ENCODE peak calls at places on chromosomes 1 and 21, in five cellular contexts. Q, D, W, C and R are unnamed samples.

GRCh38 chr1:181479137-181479745 is 4.1 kb upstream of the CACNA1E start:
- DNase-seq in C (peak; percentile 79), Q (no peak), D (peak; percentile 71), W (peak; percentile 57), R (peak; percentile 53)

GRCh38 chr21:35963920-35964451 is 96.3 kb downstream of the SETD4 start:
- DNase-seq in C (no peak), Q (no peak), W (no peak), D (peak; percentile 1), R (no peak)

GRCh38 chr21:26042181-26042876 is 128.2 kb downstream of the APP start:
- DNase-seq in W (no peak), C (no peak), Q (no peak), D (no peak), R (no peak)

GRCh38 chr1:247401310-247402098 is 14.5 kb upstream of the NLRP3 start:
- DNase-seq in W (no peak), C (no peak), D (no peak), Q (no peak), R (no peak)

GRCh38 chr1:203439086-203439620 is 36.5 kb upstream of the PRELP start:
- DNase-seq in W (no peak), Q (no peak), C (no peak), D (no peak), R (no peak)

GRCh38 chr1:182102042-182102416 is 40.5 kb upstream of the ZNF648 start:
- DNase-seq in W (no peak), Q (no peak), C (no peak), D (no peak), R (no peak)

GRCh38 chr1:150281221-150281757 is 1.1 kb upstream of the CIART start:
- DNase-seq in Q (peak; percentile 78), D (peak; percentile 70), C (peak; percentile 87), W (peak; percentile 74), R (peak; percentile 80)

GRCh38 chr1:6359568-6360496 is 33.7 kb downstream of the ACOT7 start:
- DNase-seq in D (peak; percentile 88), Q (peak; percentile 93), C (peak; percentile 65), W (peak; percentile 24), R (peak; percentile 85)

GRCh38 chr1:36321119-36321951 is 2.1 kb downstream of the EVA1B start:
- DNase-seq in Q (peak; percentile 70), W (no peak), C (peak; percentile 97), D (peak; percentile 94), R (peak; percentile 74)

GRCh38 chr1:74504125-74505065 is 8.0 kb downstream of the LRRC53 start:
- DNase-seq in C (peak; percentile 58), Q (no peak), W (peak; percentile 52), D (peak; percentile 50), R (no peak)

GRCh38 chr1:236209185-236209584 is 66.8 kb downstream of the GPR137B start:
- DNase-seq in W (no peak), D (no peak), Q (no peak), C (no peak), R (no peak)

GRCh38 chr1:17903386-17903785 is 148.3 kb downstream of the ACTL8 start:
- DNase-seq in C (no peak), D (no peak), W (no peak), Q (no peak), R (no peak)

GRCh38 chr1:14567056-14567455 is 31.4 kb upstream of the KAZN start:
- DNase-seq in C (no peak), Q (no peak), D (no peak), W (peak; percentile 25), R (no peak)

GRCh38 chr1:53944469-53945182 is 873 bp downstream of the IFT25 start:
- DNase-seq in Q (no peak), C (peak; percentile 51), W (no peak), D (no peak), R (no peak)

GRCh38 chr1:98437540-98437939 is 224.0 kb upstream of the SNX7 start:
- DNase-seq in Q (no peak), C (no peak), W (no peak), D (no peak), R (no peak)

GRCh38 chr1:213783898-213784297 is 203.9 kb upstream of the PROX1 start:
- DNase-seq in C (no peak), Q (no peak), D (no peak), W (no peak), R (no peak)

GRCh38 chr1:171421413-171422020 is 63.8 kb upstream of the PRRC2C start:
- DNase-seq in W (no peak), C (no peak), D (no peak), Q (no peak), R (no peak)

GRCh38 chr1:6672558-6672957 is 29.1 kb downstream of the DNAJC11 start:
- DNase-seq in Q (no peak), C (no peak), D (no peak), W (no peak), R (no peak)

GRCh38 chr1:27179373-27179772 is 24.4 kb upstream of the SLC9A1 start:
- DNase-seq in W (no peak), D (no peak), C (peak; percentile 30), Q (no peak), R (no peak)

GRCh38 chr1:115089443-115090340 is at the start of gene TSPAN2:
- DNase-seq in D (peak; percentile 59), Q (no peak), W (peak; percentile 26), C (peak; percentile 77), R (peak; percentile 76)

GRCh38 chr1:94094466-94095111 is 26.4 kb downstream of the ABCA4 start:
- DNase-seq in W (no peak), C (peak; percentile 67), D (peak; percentile 78), Q (no peak), R (peak; percentile 59)

GRCh38 chr1:184664042-184664659 is 90.5 kb downstream of the EDEM3 start:
- DNase-seq in C (peak; percentile 84), D (peak; percentile 57), Q (peak; percentile 83), W (no peak), R (peak; percentile 83)

GRCh38 chr1:227762231-227762911 is 27.1 kb downstream of the SNAP47 start:
- DNase-seq in W (peak; percentile 67), D (peak; percentile 69), C (peak; percentile 92), Q (peak; percentile 80), R (peak; percentile 88)

GRCh38 chr1:89523597-89524368 is 846 bp upstream of the LRRC8B start:
- DNase-seq in W (peak; percentile 44), C (no peak), D (peak; percentile 10), Q (no peak), R (peak; percentile 72)

GRCh38 chr1:9822897-9823692 is 670 bp downstream of the CLSTN1 start:
- DNase-seq in Q (peak; percentile 51), W (peak; percentile 60), C (peak; percentile 60), D (peak; percentile 15), R (no peak)

DNA sequence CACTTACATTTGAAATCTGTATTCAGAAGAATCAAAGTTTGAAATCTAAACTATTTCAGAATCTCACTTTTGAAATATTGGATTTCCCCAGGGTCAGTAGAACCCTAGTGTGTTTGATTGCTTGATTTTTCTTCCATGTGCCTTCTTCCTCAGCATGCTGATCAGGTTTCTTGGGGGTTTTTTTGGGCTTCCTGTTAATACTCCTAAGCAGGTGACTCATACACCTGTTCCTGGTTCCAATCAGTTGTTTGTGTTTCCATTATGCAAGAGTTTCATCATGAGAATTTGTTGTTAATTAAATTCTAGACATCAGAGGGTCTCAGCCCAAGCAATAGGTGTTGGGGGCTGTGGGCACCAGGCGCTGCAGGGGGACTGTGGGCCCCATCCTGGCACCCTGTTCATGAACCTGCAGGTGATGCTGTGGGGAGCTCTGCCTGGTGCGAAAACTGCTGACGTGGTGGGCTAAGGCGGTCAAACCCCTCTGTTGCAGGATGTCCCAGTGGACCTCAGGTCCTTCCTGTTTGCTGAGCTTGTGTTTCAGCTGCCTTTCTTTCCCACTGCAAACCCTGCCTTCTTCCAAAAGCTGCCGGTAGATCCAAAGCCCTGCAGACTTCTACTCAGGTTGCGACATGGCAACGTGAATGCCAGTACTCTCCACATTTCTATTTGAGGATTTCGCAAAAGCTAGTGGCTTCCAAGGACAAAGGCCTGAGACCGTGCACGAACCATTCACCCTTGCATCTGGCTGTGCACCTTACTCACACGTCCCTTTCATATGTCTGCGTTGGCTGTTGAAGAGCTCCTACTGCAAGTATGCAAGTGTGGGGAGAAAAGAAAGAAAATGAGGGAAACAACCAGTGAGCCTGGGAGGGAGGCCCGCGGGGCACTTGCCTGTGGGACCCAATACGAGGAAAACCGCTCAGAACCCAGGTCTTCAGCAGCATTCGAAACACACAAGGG is 6.4 kb upstream of the RRP1 start:
- DNase-seq in Q (peak; percentile 90), W (no peak), C (no peak), D (no peak), R (no peak)
- H3K27ac ChIP-seq in Q (peak overlapping the region; percentile 67), W (no peak overlapping the region), C (no peak overlapping the region), D (no peak overlapping the region), R (peak overlapping the region; percentile 58)

DNA sequence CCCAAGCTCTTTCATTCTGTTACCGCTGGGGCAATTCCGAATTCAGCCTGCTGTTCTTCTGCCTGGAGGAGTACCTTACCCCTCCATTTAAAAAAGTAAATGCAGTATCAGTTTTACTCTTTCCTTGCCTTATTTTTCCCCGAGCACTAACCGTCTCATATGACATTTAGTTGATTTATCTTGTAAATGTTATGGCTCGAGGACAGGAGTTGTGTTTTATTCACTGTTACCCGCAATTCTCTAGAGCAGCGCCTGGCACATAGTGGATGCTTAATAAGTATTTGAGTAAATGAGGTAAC is 425 bp upstream of the TADA1 start:
- DNase-seq in C (no peak), W (no peak), Q (no peak), D (no peak), R (no peak)
- H3K4me3 ChIP-seq in C (peak overlapping the region; percentile 79), W (peak overlapping the region; percentile 67), Q (peak overlapping the region; percentile 84), D (peak overlapping the region; percentile 88), R (peak overlapping the region; percentile 79)

DNA sequence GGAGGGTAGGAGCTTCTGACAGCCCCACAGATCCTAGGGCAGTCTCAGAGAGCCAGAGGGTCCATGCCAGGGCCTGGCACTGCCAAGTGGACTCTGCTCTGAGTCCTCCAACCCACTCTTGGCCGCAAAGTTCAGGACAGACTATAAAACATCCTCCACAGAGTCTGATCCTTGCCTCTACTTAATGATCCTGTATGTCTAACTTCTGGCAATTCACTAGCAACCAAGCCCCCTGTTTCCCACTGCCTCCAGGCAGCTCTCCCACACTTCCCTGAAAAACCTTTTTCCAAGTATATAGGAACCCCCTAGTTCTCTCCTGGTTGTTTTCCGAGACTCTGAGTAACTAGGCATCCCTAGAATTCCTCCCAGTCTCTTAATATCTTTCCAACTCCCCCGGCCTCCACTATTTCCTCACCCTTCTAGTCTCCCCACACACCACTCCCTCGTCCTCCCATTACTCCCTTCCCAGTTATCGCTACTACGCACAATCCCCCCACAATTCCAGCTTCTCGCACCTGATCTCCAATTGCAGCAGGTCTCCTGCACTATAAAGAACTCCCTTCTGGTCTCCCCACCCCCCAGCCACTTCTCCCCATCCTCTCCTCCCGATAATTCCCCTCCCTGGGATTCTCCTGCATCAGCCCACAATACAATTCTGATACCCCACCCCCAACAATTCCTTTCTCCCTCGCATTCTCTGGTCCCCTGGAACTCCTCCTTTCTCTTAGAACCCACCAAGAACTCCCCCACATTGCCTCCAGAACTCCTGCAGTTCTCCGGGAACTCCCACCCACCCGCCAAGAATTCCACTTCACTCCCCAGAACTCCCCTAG is 574 bp downstream of the IGSF9 start:
- DNase-seq in D (no peak), Q (peak; percentile 84), W (no peak), C (no peak), R (no peak)
- H3K27ac ChIP-seq in D (no peak overlapping the region), Q (peak overlapping the region; percentile 47), W (no peak overlapping the region), C (no peak overlapping the region), R (no peak overlapping the region)

DNA sequence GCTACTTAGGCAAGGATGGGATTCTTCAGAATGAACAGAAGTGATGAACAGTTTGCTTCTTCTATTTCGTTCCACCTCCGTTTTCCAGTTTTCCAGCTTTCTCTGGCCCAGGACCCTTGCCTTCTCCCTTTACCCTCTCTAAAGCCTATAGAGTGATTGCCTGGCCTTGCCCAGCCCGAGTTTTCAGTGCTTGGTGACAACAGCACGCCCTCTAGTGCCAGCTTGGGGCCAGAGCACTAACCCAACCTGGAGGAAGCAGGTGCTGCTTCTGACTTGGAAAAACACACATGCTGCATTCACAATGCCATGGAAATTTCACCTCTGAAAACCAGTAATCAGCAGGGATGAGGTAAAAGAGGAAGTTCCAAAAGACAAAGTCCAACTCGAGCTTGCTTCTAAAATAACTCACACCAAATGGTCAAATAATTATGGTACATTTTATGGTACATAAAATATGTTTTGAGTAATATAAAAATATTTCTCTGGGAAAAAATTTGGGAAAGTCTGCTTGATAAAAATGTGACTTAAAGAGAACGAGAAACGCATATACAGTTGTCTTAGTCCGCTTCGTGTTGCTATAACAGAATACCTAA is 26.1 kb downstream of the UBE2T start:
- DNase-seq in C (peak; percentile 80), Q (peak; percentile 78), W (peak; percentile 76), D (peak; percentile 66), R (peak; percentile 82)
- H3K4me3 ChIP-seq in C (no peak overlapping the region), Q (no peak overlapping the region), W (no peak overlapping the region), D (no peak overlapping the region), R (no peak overlapping the region)